ENCODE peak calls at places on chromosomes 13 and 19, in eight cellular contexts. T is A549, R is Caco-2, F is GM23338, Z is thoracic aorta, A is astrocyte, N is fibroblast of mammary gland, D is psoas muscle. U is an unnamed sample.

GRCh38 chr13:26557393-26558073 is at the start of gene WASF3:
- DNase-seq in T (peak), R (no peak), F (peak), Z (peak), A (peak), N (peak), D (peak), U (peak)

GRCh38 chr19:14116525-14116917 is 1.0 kb downstream of the PRKACA start:
- DNase-seq in T (no peak), R (no peak), F (no peak), Z (no peak), A (no peak), N (no peak), D (no peak), U (no peak)

GRCh38 chr13:75195479-75196111 is 286.4 kb downstream of the TBC1D4 start:
- DNase-seq in T (no peak), R (no peak), F (peak), Z (no peak), A (no peak), N (no peak), D (no peak), U (no peak)

GRCh38 chr19:13848811-13849241 is 28.1 kb upstream of the NANOS3 start:
- DNase-seq in T (no peak), R (no peak), F (no peak), Z (no peak), A (no peak), N (no peak), D (no peak), U (no peak)

GRCh38 chr13:106372199-106373160 is 163.0 kb downstream of the EFNB2 start:
- DNase-seq in T (no peak), R (no peak), F (no peak), Z (no peak), A (peak), N (peak), D (no peak), U (peak)

GRCh38 chr19:3618144-3618810 is 8.3 kb downstream of the CACTIN start:
- DNase-seq in T (no peak), R (peak), F (peak), Z (no peak), A (no peak), N (peak), D (peak), U (no peak)

GRCh38 chr19:23055946-23056345 is 53.0 kb upstream of the ZNF728 start:
- DNase-seq in T (no peak), R (no peak), F (no peak), Z (no peak), A (no peak), N (no peak), D (no peak), U (no peak)

GRCh38 chr13:31380728-31381127 is 181.0 kb downstream of the B3GLCT start:
- DNase-seq in T (no peak), R (no peak), F (peak), Z (no peak), A (no peak), N (no peak), D (no peak), U (no peak)

GRCh38 chr13:49308104-49308875 is 60.6 kb downstream of the CDADC1 start:
- DNase-seq in T (no peak), R (peak), F (no peak), Z (peak), A (peak), N (peak), D (peak), U (no peak)

GRCh38 chr13:23960566-23961156 is 63.4 kb upstream of the C1QTNF9B start:
- DNase-seq in T (no peak), R (peak), F (peak), Z (no peak), A (no peak), N (peak), D (no peak), U (no peak)

GRCh38 chr19:38079926-38080380 is 144.1 kb downstream of the DPF1 start:
- DNase-seq in T (peak), R (no peak), F (peak), Z (no peak), A (peak), N (peak), D (no peak), U (peak)

GRCh38 chr19:40225440-40226305 is 816 bp downstream of the CCNP start:
- DNase-seq in T (no peak), R (no peak), F (peak), Z (no peak), A (no peak), N (peak), D (no peak), U (no peak)

GRCh38 chr13:40440990-40441820 is 225.2 kb downstream of the FOXO1 start:
- DNase-seq in T (no peak), R (no peak), F (no peak), Z (peak), A (peak), N (peak), D (peak), U (no peak)

GRCh38 chr13:78679329-78679728 is 20.4 kb upstream of the OBI1 start:
- DNase-seq in T (no peak), R (no peak), F (no peak), Z (no peak), A (peak), N (no peak), D (no peak), U (no peak)

GRCh38 chr19:21907516-21907915 is 71.5 kb upstream of the ZNF43 start:
- DNase-seq in T (no peak), R (no peak), F (no peak), Z (no peak), A (no peak), N (no peak), D (no peak), U (no peak)

GRCh38 chr13:98677398-98677797 is 75.1 kb downstream of the SLC15A1 start:
- DNase-seq in T (no peak), R (no peak), F (no peak), Z (no peak), A (peak), N (no peak), D (no peak), U (no peak)

GRCh38 chr19:12723383-12723642 is 419 bp downstream of the TNPO2 start:
- DNase-seq in T (no peak), R (no peak), F (peak), Z (no peak), A (no peak), N (peak), D (no peak), U (no peak)

GRCh38 chr19:11023635-11024168 is 62.9 kb downstream of the SMARCA4 start:
- DNase-seq in T (no peak), R (no peak), F (no peak), Z (no peak), A (no peak), N (no peak), D (no peak), U (no peak)

GRCh38 chr19:39372941-39373340 is 18.0 kb downstream of the PAF1 start:
- DNase-seq in T (no peak), R (no peak), F (no peak), Z (no peak), A (no peak), N (peak), D (no peak), U (no peak)

GRCh38 chr19:11091343-11092153 is 2.3 kb downstream of the LDLR start:
- DNase-seq in T (peak), R (peak), F (peak), Z (peak), A (peak), N (peak), D (peak), U (peak)

GRCh38 chr19:13847033-13847899 is 29.7 kb upstream of the NANOS3 start:
- DNase-seq in T (no peak), R (peak), F (peak), Z (peak), A (peak), N (peak), D (peak), U (no peak)

GRCh38 chr13:98445340-98446233 is 131.3 kb downstream of the STK24 start:
- DNase-seq in T (peak), R (peak), F (peak), Z (no peak), A (peak), N (peak), D (peak), U (no peak)

GRCh38 chr13:114167445-114167844 is 11.6 kb upstream of the CFAP97D2 start:
- DNase-seq in T (no peak), R (no peak), F (no peak), Z (no peak), A (peak), N (peak), D (no peak), U (no peak)

GRCh38 chr13:29543230-29544215 is 52.0 kb downstream of the SLC7A1 start:
- DNase-seq in T (no peak), R (peak), F (peak), Z (no peak), A (peak), N (peak), D (no peak), U (no peak)

GRCh38 chr19:29535432-29535831 is 9.6 kb downstream of the VSTM2B start:
- DNase-seq in T (no peak), R (no peak), F (peak), Z (no peak), A (no peak), N (no peak), D (no peak), U (no peak)

GRCh38 chr19:31258211-31259052 is 90.8 kb downstream of the TSHZ3 start:
- DNase-seq in T (no peak), R (no peak), F (peak), Z (no peak), A (no peak), N (no peak), D (no peak), U (no peak)

GRCh38 chr19:6602729-6603114 is 11.8 kb upstream of the CD70 start:
- DNase-seq in T (no peak), R (no peak), F (no peak), Z (no peak), A (no peak), N (no peak), D (no peak), U (no peak)

GRCh38 chr13:48429036-48429435 is 16.1 kb upstream of the LPAR6 start:
- DNase-seq in T (no peak), R (no peak), F (no peak), Z (no peak), A (no peak), N (no peak), D (no peak), U (no peak)

GRCh38 chr13:101452519-101453485 is at the start of gene ITGBL1:
- DNase-seq in T (no peak), R (no peak), F (no peak), Z (no peak), A (no peak), N (peak), D (peak), U (no peak)

GRCh38 chr13:91184244-91184926 is 163.1 kb upstream of the MIR17HG start:
- DNase-seq in T (no peak), R (no peak), F (no peak), Z (no peak), A (peak), N (no peak), D (no peak), U (no peak)

GRCh38 chr13:101654916-101655315 is 202.4 kb downstream of the ITGBL1 start:
- DNase-seq in T (no peak), R (no peak), F (no peak), Z (no peak), A (peak), N (peak), D (no peak), U (no peak)

GRCh38 chr13:28494861-28495585 is at the start of gene FLT1:
- DNase-seq in T (no peak), R (peak), F (peak), Z (no peak), A (no peak), N (no peak), D (peak), U (no peak)

GRCh38 chr13:38348890-38349289 is 761 bp upstream of the UFM1 start:
- DNase-seq in T (peak), R (peak), F (no peak), Z (no peak), A (peak), N (peak), D (no peak), U (no peak)

GRCh38 chr19:51468545-51468920 is 9.8 kb upstream of the CEACAM18 start:
- DNase-seq in T (no peak), R (no peak), F (no peak), Z (no peak), A (no peak), N (no peak), D (no peak), U (no peak)

GRCh38 chr19:51327066-51327985 is 14.6 kb downstream of the VSIG10L start:
- DNase-seq in T (peak), R (no peak), F (peak), Z (no peak), A (no peak), N (peak), D (no peak), U (no peak)

GRCh38 chr13:34942732-34943674 is 933 bp downstream of the NBEA start:
- DNase-seq in T (peak), R (no peak), F (peak), Z (no peak), A (no peak), N (no peak), D (peak), U (no peak)

GRCh38 chr19:10011974-10012373 is 1.3 kb upstream of the RDH8 start:
- DNase-seq in T (no peak), R (no peak), F (no peak), Z (no peak), A (no peak), N (no peak), D (no peak), U (no peak)

GRCh38 chr19:46809534-46810272 is 21.3 kb upstream of the SLC1A5 start:
- DNase-seq in T (no peak), R (no peak), F (no peak), Z (no peak), A (no peak), N (no peak), D (no peak), U (no peak)

GRCh38 chr13:45876781-45877180 is 25.2 kb upstream of the SIAH3 start:
- DNase-seq in T (no peak), R (no peak), F (no peak), Z (no peak), A (no peak), N (no peak), D (no peak), U (no peak)

GRCh38 chr13:45878966-45879365 is 27.4 kb upstream of the SIAH3 start:
- DNase-seq in T (no peak), R (no peak), F (no peak), Z (no peak), A (no peak), N (no peak), D (no peak), U (no peak)

GRCh38 chr13:45882626-45883025 is 31.1 kb upstream of the SIAH3 start:
- DNase-seq in T (no peak), R (no peak), F (peak), Z (no peak), A (no peak), N (no peak), D (no peak), U (no peak)

GRCh38 chr13:45880242-45880641 is 28.7 kb upstream of the SIAH3 start:
- DNase-seq in T (no peak), R (no peak), F (no peak), Z (no peak), A (no peak), N (no peak), D (no peak), U (no peak)

DNA sequence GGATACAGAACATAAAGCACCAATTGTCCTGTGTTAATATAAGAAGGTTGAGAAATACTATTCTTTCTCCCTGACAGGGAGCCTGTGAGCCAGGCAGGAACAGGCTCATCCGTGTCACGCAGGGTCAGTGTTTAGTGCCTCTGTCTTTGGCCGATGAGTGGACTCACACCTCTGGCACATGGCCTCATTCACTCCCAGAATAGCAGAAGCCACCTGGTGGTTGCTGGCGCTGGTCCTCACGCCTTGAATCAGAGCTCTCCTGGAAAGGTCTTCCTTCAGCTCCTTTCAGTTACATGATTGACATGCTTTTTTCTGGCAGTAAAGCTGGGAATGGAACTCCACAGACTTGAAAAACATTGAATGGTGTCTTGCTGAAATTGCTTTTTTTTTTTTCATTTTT is 28.1 kb upstream of the SIAH3 start:
- DNase-seq in T (peak), R (peak), F (peak), Z (no peak), A (no peak), N (peak), D (peak), U (no peak)
- TF ChIP-seq CTCF in T (no peak), R (peak), F (peak), Z (no peak), A (peak), N (peak), D (peak), U (no peak)

GRCh38 chr19:48111280-48111679 is 663 bp upstream of the PLA2G4C start:
- DNase-seq in T (no peak), R (no peak), F (peak), Z (no peak), A (no peak), N (no peak), D (no peak), U (no peak)
- H3K4me3 ChIP-seq in T (peak), R (no peak), F (no peak), Z (peak), A (no peak), N (no peak), D (no peak), U (no peak)

DNA sequence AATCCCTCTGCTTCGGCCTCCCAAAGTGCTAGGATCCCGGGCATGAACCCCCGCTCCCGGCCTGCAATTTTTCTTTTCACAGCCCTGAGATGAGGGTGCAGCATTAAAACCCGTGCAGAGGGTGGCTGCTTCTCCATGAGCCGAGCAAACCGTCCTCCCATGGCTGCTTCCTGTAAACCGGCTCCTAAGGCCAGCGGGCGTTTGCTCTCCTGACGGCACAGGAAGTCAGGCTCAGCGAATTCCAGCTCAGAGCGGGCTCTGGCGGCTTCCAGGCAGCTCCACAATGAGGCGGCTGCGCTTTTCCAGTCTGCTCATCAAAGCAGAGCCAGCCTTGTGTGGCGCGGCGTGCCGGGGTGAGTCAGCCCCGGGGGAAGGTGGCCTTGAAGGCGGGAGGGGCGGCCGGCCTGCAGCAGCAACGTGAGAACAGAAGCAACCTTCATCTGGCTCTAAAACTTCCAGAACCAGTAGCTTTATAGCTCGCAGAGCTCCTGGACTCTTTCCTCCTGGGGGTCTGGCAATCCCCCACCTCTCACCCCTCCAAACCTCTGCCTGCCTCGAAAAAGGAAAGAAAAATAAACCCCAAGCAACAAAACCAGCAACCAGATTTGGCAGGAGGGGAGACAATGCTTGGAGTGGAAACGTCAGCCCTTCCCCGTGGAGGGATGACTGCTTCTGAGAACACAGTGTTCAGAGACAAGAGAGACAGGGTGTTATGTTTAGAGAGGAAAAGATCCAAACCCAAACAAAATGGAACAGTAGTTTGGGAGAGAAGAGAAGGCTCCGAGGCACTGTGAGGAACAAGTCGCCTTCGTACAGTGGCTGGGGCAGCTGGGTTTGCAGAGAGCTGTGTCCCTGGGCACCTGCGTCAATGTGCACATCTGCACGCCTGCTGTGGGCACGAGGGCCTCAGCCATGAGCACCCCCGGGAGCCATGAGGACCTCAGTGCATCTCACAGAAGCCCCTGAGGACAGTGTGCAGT is 67.8 kb downstream of the GADD45B start:
- DNase-seq in T (peak), R (peak), F (peak), Z (peak), A (peak), N (peak), D (peak), U (peak)
- TF ChIP-seq CTCF in T (no peak), R (peak), F (no peak), Z (peak), A (no peak), N (peak), D (peak), U (peak)

GRCh38 chr19:19388568-19389555 is 16.6 kb upstream of the GATAD2A start:
- DNase-seq in T (no peak), R (no peak), F (no peak), Z (no peak), A (no peak), N (no peak), D (no peak), U (no peak)
- H3K4me3 ChIP-seq in T (no peak), R (no peak), F (no peak), Z (peak), A (no peak), N (no peak), D (peak), U (no peak)

GRCh38 chr19:48190288-48191284 is 20.1 kb downstream of the ZSWIM9 start:
- DNase-seq in T (no peak), R (peak), F (peak), Z (no peak), A (peak), N (peak), D (no peak), U (no peak)
- TF ChIP-seq CTCF in T (no peak), R (peak), F (peak), Z (no peak), A (peak), N (no peak), D (no peak), U (no peak)

DNA sequence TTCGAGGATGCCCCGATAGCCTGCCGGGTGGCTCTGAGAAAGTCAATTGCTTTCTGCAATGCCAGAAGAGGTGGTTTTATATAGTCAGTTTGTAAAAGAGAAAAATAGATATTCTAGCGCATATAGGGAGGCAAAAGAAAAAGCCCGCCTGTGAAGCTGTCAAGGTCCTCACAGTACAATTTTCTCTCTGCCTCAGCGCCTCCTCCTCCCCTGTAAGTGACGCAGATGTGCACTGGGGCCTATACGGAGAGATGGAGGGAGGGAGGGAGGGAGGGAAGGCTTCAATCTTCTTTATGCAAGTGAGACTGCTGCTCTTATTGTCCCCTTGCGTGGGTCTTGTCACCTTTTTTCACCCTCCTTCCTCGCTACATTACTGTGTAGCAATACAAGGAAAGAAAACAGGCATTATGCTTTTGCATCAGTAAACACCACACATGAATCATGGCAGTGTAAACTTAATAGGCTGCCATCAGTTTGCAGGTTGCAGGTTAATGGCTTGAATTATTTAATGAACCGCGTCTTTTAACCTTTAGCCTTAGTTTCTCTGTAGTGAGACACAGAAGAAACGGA is at the start of gene KLHL1:
- DNase-seq in T (no peak), R (no peak), F (peak), Z (no peak), A (no peak), N (no peak), D (no peak), U (no peak)
- H3K4me3 ChIP-seq in T (no peak), R (no peak), F (peak), Z (no peak), A (peak), N (no peak), D (no peak), U (no peak)

GRCh38 chr13:87671031-87671823 is at the start of gene SLITRK5:
- DNase-seq in T (peak), R (peak), F (peak), Z (no peak), A (peak), N (peak), D (peak), U (no peak)
- TF ChIP-seq CTCF in T (peak), R (peak), F (peak), Z (peak), A (peak), N (peak), D (peak), U (peak)